ENCODE peak calls at places on chromosomes 7 and 10, in seven cellular contexts. F, J, W, C, B, R and G are unnamed samples.

GRCh38 chr10:70761031-70761601 is 24.1 kb downstream of the TBATA start:
- DNase-seq in F (no peak), J (no peak), W (no peak), C (peak), B (no peak), R (no peak), G (no peak)

GRCh38 chr7:95545007-95545615 is 51.2 kb downstream of the PDK4 start:
- DNase-seq in F (peak), J (no peak), W (no peak), C (peak), B (peak), R (peak), G (no peak)

GRCh38 chr10:10821926-10822325 is 195.7 kb upstream of the CELF2 start:
- DNase-seq in F (no peak), J (no peak), W (no peak), C (no peak), B (no peak), R (no peak), G (no peak)

GRCh38 chr7:81162771-81163525 is 244.1 kb upstream of the SEMA3C start:
- DNase-seq in F (no peak), J (no peak), W (no peak), C (no peak), B (no peak), R (no peak), G (no peak)

GRCh38 chr10:78147202-78147601 is 113.5 kb downstream of the RPS24 start:
- DNase-seq in F (no peak), J (no peak), W (no peak), C (no peak), B (no peak), R (no peak), G (no peak)

GRCh38 chr10:119425102-119425880 is 117.2 kb downstream of the RGS10 start:
- DNase-seq in F (no peak), J (no peak), W (no peak), C (no peak), B (no peak), R (no peak), G (no peak)

GRCh38 chr7:67913604-67914003 is 917.0 kb downstream of the TYW1 start:
- DNase-seq in F (no peak), J (no peak), W (no peak), C (no peak), B (no peak), R (no peak), G (no peak)

GRCh38 chr7:115812796-115813195 is 217.8 kb downstream of the TFEC start:
- DNase-seq in F (no peak), J (no peak), W (no peak), C (no peak), B (no peak), R (no peak), G (no peak)

GRCh38 chr10:32882076-32882475 is 76.0 kb downstream of the ITGB1 start:
- DNase-seq in F (no peak), J (no peak), W (no peak), C (no peak), B (no peak), R (no peak), G (no peak)

GRCh38 chr10:71004676-71005075 is 116.3 kb upstream of the PCBD1 start:
- DNase-seq in F (no peak), J (no peak), W (no peak), C (no peak), B (no peak), R (no peak), G (no peak)

GRCh38 chr7:97043281-97043680 is 18.6 kb upstream of the DLX5 start:
- DNase-seq in F (no peak), J (no peak), W (no peak), C (peak), B (no peak), R (no peak), G (no peak)

GRCh38 chr7:139231513-139232376 is 708 bp downstream of the UBN2 start:
- DNase-seq in F (peak), J (peak), W (peak), C (peak), B (no peak), R (peak), G (peak)

GRCh38 chr7:41955475-41956243 is 252.8 kb upstream of the INHBA start:
- DNase-seq in F (peak), J (no peak), W (no peak), C (peak), B (peak), R (peak), G (no peak)

GRCh38 chr7:127239814-127240213 is 12.9 kb downstream of the GRM8 start:
- DNase-seq in F (no peak), J (no peak), W (no peak), C (no peak), B (no peak), R (no peak), G (peak)

GRCh38 chr10:48453451-48454301 is 147.2 kb downstream of the MAPK8 start:
- DNase-seq in F (no peak), J (no peak), W (peak), C (no peak), B (no peak), R (no peak), G (no peak)

GRCh38 chr7:22348379-22348778 is 8.6 kb downstream of the RAPGEF5 start:
- DNase-seq in F (no peak), J (no peak), W (no peak), C (no peak), B (no peak), R (no peak), G (no peak)

GRCh38 chr7:139648941-139649425 is 125.5 kb downstream of the CLEC2L start:
- DNase-seq in F (no peak), J (no peak), W (peak), C (no peak), B (no peak), R (no peak), G (peak)

GRCh38 chr7:137757146-137757925 is 89.4 kb downstream of the DGKI start:
- DNase-seq in F (no peak), J (no peak), W (no peak), C (peak), B (peak), R (no peak), G (no peak)

GRCh38 chr10:78081292-78081691 is 47.6 kb downstream of the RPS24 start:
- DNase-seq in F (no peak), J (no peak), W (no peak), C (no peak), B (no peak), R (no peak), G (no peak)

GRCh38 chr7:152108359-152108758 is 82.9 kb downstream of the GALNT11 start:
- DNase-seq in F (no peak), J (no peak), W (no peak), C (no peak), B (no peak), R (no peak), G (no peak)

GRCh38 chr10:122140477-122140902 is 130.6 kb upstream of the BTBD16 start:
- DNase-seq in F (no peak), J (no peak), W (no peak), C (peak), B (no peak), R (no peak), G (no peak)

GRCh38 chr7:139675127-139676110 is 102.4 kb downstream of the HIPK2 start:
- DNase-seq in F (peak), J (no peak), W (no peak), C (no peak), B (no peak), R (no peak), G (no peak)

GRCh38 chr10:73875139-73875475 is 752 bp upstream of the CAMK2G start:
- DNase-seq in F (no peak), J (no peak), W (peak), C (no peak), B (no peak), R (no peak), G (peak)

GRCh38 chr7:121101621-121102020 is 113.1 kb downstream of the CPED1 start:
- DNase-seq in F (no peak), J (no peak), W (no peak), C (no peak), B (no peak), R (no peak), G (no peak)

GRCh38 chr10:73874267-73875138 is at the start of gene CAMK2G:
- DNase-seq in F (peak), J (peak), W (peak), C (peak), B (peak), R (peak), G (peak)

GRCh38 chr10:67618116-67618515 is 77.9 kb downstream of the CTNNA3 start:
- DNase-seq in F (no peak), J (no peak), W (no peak), C (peak), B (peak), R (no peak), G (no peak)

GRCh38 chr10:89241491-89242339 is 9.9 kb downstream of the LIPA start:
- DNase-seq in F (no peak), J (no peak), W (no peak), C (no peak), B (peak), R (no peak), G (no peak)

GRCh38 chr7:92854501-92855238 is 18.3 kb upstream of the CDK6 start:
- DNase-seq in F (no peak), J (no peak), W (no peak), C (no peak), B (no peak), R (no peak), G (peak)

GRCh38 chr10:121559321-121559720 is 38.9 kb downstream of the FGFR2 start:
- DNase-seq in F (no peak), J (no peak), W (no peak), C (no peak), B (no peak), R (no peak), G (no peak)

GRCh38 chr7:44191171-44191570 is 1.9 kb upstream of the GCK start:
- DNase-seq in F (no peak), J (no peak), W (no peak), C (no peak), B (no peak), R (no peak), G (no peak)

GRCh38 chr7:24313777-24314176 is 29.8 kb downstream of the NPY start:
- DNase-seq in F (no peak), J (no peak), W (no peak), C (no peak), B (no peak), R (no peak), G (no peak)

GRCh38 chr7:16646427-16647081 is 573 bp downstream of the BZW2 start:
- DNase-seq in F (peak), J (no peak), W (no peak), C (peak), B (no peak), R (no peak), G (peak)

GRCh38 chr7:35695628-35695888 is 623 bp upstream of the HERPUD2 start:
- DNase-seq in F (no peak), J (no peak), W (no peak), C (no peak), B (no peak), R (no peak), G (peak)

GRCh38 chr10:46255696-46256355 is 31.0 kb upstream of the ANTXRL start:
- DNase-seq in F (peak), J (peak), W (peak), C (peak), B (no peak), R (peak), G (peak)

GRCh38 chr10:23478570-23478969 is 39.7 kb downstream of the OTUD1 start:
- DNase-seq in F (no peak), J (no peak), W (no peak), C (peak), B (no peak), R (no peak), G (no peak)

GRCh38 chr10:12113627-12114026 is 15.8 kb upstream of the SEC61A2 start:
- DNase-seq in F (no peak), J (no peak), W (no peak), C (no peak), B (no peak), R (no peak), G (no peak)

GRCh38 chr10:986881-987634 is 1.2 kb upstream of the GTPBP4 start:
- DNase-seq in F (no peak), J (no peak), W (no peak), C (peak), B (peak), R (no peak), G (no peak)